ENCODE peak calls at places on chromosomes 7 and 10, in five cellular contexts. Z, H, S, B and Y are unnamed samples.

GRCh38 chr10:71582019-71582418 is 137.6 kb downstream of the C10orf105 start:
- DNase-seq in Z (no peak), H (peak), S (peak), B (peak), Y (no peak)

GRCh38 chr7:40874756-40875155 is 740.0 kb downstream of the SUGCT start:
- DNase-seq in Z (no peak), H (no peak), S (no peak), B (no peak), Y (no peak)

GRCh38 chr10:74081192-74081803 is 69.3 kb downstream of the AP3M1 start:
- DNase-seq in Z (no peak), H (peak), S (peak), B (peak), Y (peak)

GRCh38 chr7:78472519-78472918 is 673.9 kb downstream of the PHTF2 start:
- DNase-seq in Z (no peak), H (no peak), S (peak), B (no peak), Y (no peak)

GRCh38 chr7:37732880-37733279 is 49.3 kb downstream of the GPR141 start:
- DNase-seq in Z (no peak), H (no peak), S (no peak), B (no peak), Y (no peak)

GRCh38 chr7:139739863-139740597 is 37.8 kb downstream of the HIPK2 start:
- DNase-seq in Z (no peak), H (peak), S (no peak), B (no peak), Y (no peak)

GRCh38 chr7:23020742-23021401 is 6.9 kb upstream of the HYCC1 start:
- DNase-seq in Z (no peak), H (no peak), S (peak), B (peak), Y (no peak)

GRCh38 chr10:73653701-73654100 is 2.1 kb downstream of the SYNPO2L start:
- DNase-seq in Z (no peak), H (no peak), S (peak), B (peak), Y (no peak)

GRCh38 chr7:151382079-151382885 is 27.6 kb downstream of the WDR86 start:
- DNase-seq in Z (no peak), H (no peak), S (no peak), B (no peak), Y (peak)

GRCh38 chr10:2985729-2986232 is 81.6 kb upstream of the PFKP start:
- DNase-seq in Z (no peak), H (peak), S (peak), B (peak), Y (no peak)

GRCh38 chr10:120460776-120461175 is 3.7 kb downstream of the PLPP4 start:
- DNase-seq in Z (no peak), H (no peak), S (peak), B (peak), Y (no peak)

GRCh38 chr10:77787440-77787839 is 139.1 kb downstream of the DLG5 start:
- DNase-seq in Z (no peak), H (no peak), S (no peak), B (no peak), Y (no peak)

GRCh38 chr10:31261502-31262311 is 57.3 kb upstream of the ZEB1 start:
- DNase-seq in Z (no peak), H (no peak), S (peak), B (no peak), Y (no peak)

GRCh38 chr7:561631-562393 is 42.2 kb upstream of the PDGFA start:
- DNase-seq in Z (no peak), H (no peak), S (no peak), B (no peak), Y (no peak)

GRCh38 chr10:14545827-14546226 is 215.1 kb upstream of the FRMD4A start:
- DNase-seq in Z (no peak), H (no peak), S (peak), B (no peak), Y (no peak)

GRCh38 chr7:116327135-116327534 is 116.8 kb downstream of the TES start:
- DNase-seq in Z (no peak), H (no peak), S (no peak), B (no peak), Y (no peak)

GRCh38 chr10:30985552-30985951 is 46.1 kb downstream of the ZNF438 start:
- DNase-seq in Z (no peak), H (no peak), S (peak), B (no peak), Y (no peak)

GRCh38 chr10:125156739-125157472 is 3.5 kb downstream of the CTBP2 start:
- DNase-seq in Z (no peak), H (no peak), S (no peak), B (no peak), Y (no peak)

GRCh38 chr7:101393865-101394264 is 31.2 kb downstream of the COL26A1 start:
- DNase-seq in Z (no peak), H (no peak), S (no peak), B (no peak), Y (no peak)

GRCh38 chr7:121178869-121179497 is 149.8 kb upstream of the WNT16 start:
- DNase-seq in Z (no peak), H (no peak), S (no peak), B (peak), Y (no peak)

GRCh38 chr10:127012769-127013152 is 107.5 kb downstream of the DOCK1 start:
- DNase-seq in Z (no peak), H (peak), S (peak), B (no peak), Y (no peak)

GRCh38 chr7:133678137-133678814 is 425.4 kb downstream of the EXOC4 start:
- DNase-seq in Z (no peak), H (no peak), S (no peak), B (no peak), Y (no peak)

GRCh38 chr10:132337019-132337418 is 5.0 kb downstream of the LRRC27 start:
- DNase-seq in Z (no peak), H (peak), S (no peak), B (peak), Y (no peak)

GRCh38 chr7:140062118-140062527 is 628 bp downstream of the PARP12 start:
- DNase-seq in Z (peak), H (no peak), S (no peak), B (peak), Y (peak)

GRCh38 chr7:115135769-115136410 is 214.0 kb downstream of the MDFIC start:
- DNase-seq in Z (no peak), H (peak), S (peak), B (no peak), Y (no peak)

GRCh38 chr7:116730097-116731018 is 58.4 kb downstream of the MET start:
- DNase-seq in Z (no peak), H (no peak), S (no peak), B (no peak), Y (no peak)

GRCh38 chr7:114459574-114459973 is 45.0 kb downstream of the FOXP2 start:
- DNase-seq in Z (no peak), H (no peak), S (no peak), B (no peak), Y (no peak)

GRCh38 chr10:132913559-132914115 is 28.7 kb downstream of the CFAP46 start:
- DNase-seq in Z (peak), H (no peak), S (no peak), B (no peak), Y (no peak)

GRCh38 chr7:55063036-55063435 is 44.2 kb downstream of the EGFR start:
- DNase-seq in Z (no peak), H (no peak), S (no peak), B (no peak), Y (no peak)

GRCh38 chr10:63542835-63543575 is 21.8 kb downstream of the REEP3 start:
- DNase-seq in Z (no peak), H (no peak), S (peak), B (peak), Y (no peak)

GRCh38 chr10:23172846-23173548 is 19.1 kb upstream of the PTF1A start:
- DNase-seq in Z (no peak), H (no peak), S (no peak), B (no peak), Y (no peak)

GRCh38 chr10:128084991-128085390 is 41.2 kb downstream of the MKI67 start:
- DNase-seq in Z (no peak), H (no peak), S (no peak), B (no peak), Y (no peak)